ENCODE peak calls at places on chromosomes 7 and 10, in seven cellular contexts. F is stimulated activated effector memory CD8-positive, alpha-beta T cell treated with anti-CD3 and anti-CD28 coated beads, Interleukin-12 subunit alpha, Interleukin-12 subunit beta, amount 100 ng/mL, for 72 hours; L is HAP-1; C is upper lobe of right lung; R is substantia nigra; J is NCI-H1092; K is NCI-H748 treated with DMSO at 0.1 percent for 48 hours. H is an unnamed sample.

GRCh38 chr10:16521311-16522016 is at the start of gene C1QL3:
- DNase-seq in R (no peak), J (peak), K (no peak), C (no peak), L (no peak), F (peak), H (no peak)

GRCh38 chr7:34060548-34060947 is 155.2 kb downstream of the BMPER start:
- DNase-seq in J (no peak), K (no peak), R (no peak), L (no peak), C (no peak), F (no peak), H (no peak)

GRCh38 chr10:79254333-79255006 is 92.8 kb upstream of the PPIF start:
- DNase-seq in R (no peak), C (no peak), F (no peak), L (no peak), K (no peak), J (no peak), H (no peak)

GRCh38 chr10:121751191-121751760 is 153.0 kb upstream of the FGFR2 start:
- DNase-seq in J (no peak), C (no peak), F (no peak), L (peak), K (no peak), R (no peak), H (no peak)

GRCh38 chr7:43577485-43577951 is 5.4 kb upstream of the STK17A start:
- DNase-seq in K (no peak), R (no peak), J (no peak), L (peak), F (no peak), C (no peak), H (no peak)

GRCh38 chr10:102642553-102643345 is 1.5 kb upstream of the TRIM8 start:
- DNase-seq in F (no peak), C (peak), J (no peak), K (peak), L (peak), R (peak), H (no peak)

GRCh38 chr7:45454771-45455170 is 119.4 kb upstream of the ADCY1 start:
- DNase-seq in L (no peak), R (no peak), C (no peak), J (no peak), K (no peak), F (no peak), H (no peak)

GRCh38 chr10:49747303-49747646 is 14.8 kb downstream of the OGDHL start:
- DNase-seq in K (no peak), J (no peak), F (no peak), R (no peak), L (no peak), C (no peak), H (peak)

GRCh38 chr7:119256446-119257131 is 1016.4 kb upstream of the KCND2 start:
- DNase-seq in C (no peak), L (no peak), R (no peak), K (peak), J (peak), F (no peak), H (no peak)

GRCh38 chr7:90595801-90596683 is at the start of gene CDK14:
- DNase-seq in F (peak), J (peak), K (peak), R (peak), L (peak), C (peak), H (peak)

GRCh38 chr10:77501152-77501845 is 136.3 kb downstream of the KCNMA1 start:
- DNase-seq in C (no peak), R (no peak), F (no peak), L (no peak), K (no peak), J (no peak), H (no peak)

GRCh38 chr7:72278550-72278949 is 133.6 kb downstream of the CALN1 start:
- DNase-seq in K (no peak), C (no peak), L (no peak), F (no peak), R (no peak), J (no peak), H (no peak)

GRCh38 chr10:29555746-29556481 is 78.9 kb downstream of the SVIL start:
- DNase-seq in J (no peak), L (no peak), C (no peak), F (no peak), K (no peak), R (no peak), H (no peak)

GRCh38 chr10:2701802-2702201 is 365.5 kb upstream of the PFKP start:
- DNase-seq in C (no peak), L (no peak), R (no peak), F (no peak), J (no peak), K (no peak), H (no peak)

GRCh38 chr7:27173412-27174076 is 576 bp downstream of the HOXA10 start:
- DNase-seq in C (peak), J (no peak), L (peak), K (no peak), R (no peak), F (no peak), H (peak)

GRCh38 chr7:100016209-100016901 is 959 bp downstream of the ZKSCAN1 start:
- DNase-seq in L (peak), K (no peak), C (no peak), F (no peak), J (no peak), R (peak), H (no peak)

GRCh38 chr7:69787736-69788431 is 189.6 kb downstream of the AUTS2 start:
- DNase-seq in K (peak), J (no peak), F (no peak), C (no peak), L (no peak), R (no peak), H (no peak)

GRCh38 chr10:6171891-6172354 is 30.8 kb upstream of the PFKFB3 start:
- DNase-seq in K (no peak), J (no peak), C (no peak), L (no peak), R (peak), F (no peak), H (no peak)

GRCh38 chr10:32905466-32905865 is 52.6 kb downstream of the ITGB1 start:
- DNase-seq in R (no peak), F (no peak), J (no peak), C (no peak), L (no peak), K (no peak), H (no peak)